ENCODE peak calls at places on chromosomes 16 and 17, in six cellular contexts. One of them, this sample, is unnamed.

GRCh38 chr17:34703533-34703932 is 124.2 kb downstream of the TMEM132E start:
- DNase-seq in GM12878: no peak
- DNase-seq in H1: peak
- DNase-seq in K562: peak
- DNase-seq in sigmoid colon: no peak
- DNase-seq in GM12892: no peak
- DNase-seq in this sample: no peak

GRCh38 chr16:79158337-79158736 is 442.2 kb downstream of the MAF start:
- DNase-seq in GM12878: no peak
- DNase-seq in H1: no peak
- DNase-seq in K562: no peak
- DNase-seq in sigmoid colon: no peak
- DNase-seq in GM12892: no peak
- DNase-seq in this sample: no peak

GRCh38 chr17:10117085-10117484 is 81.3 kb downstream of the GAS7 start:
- DNase-seq in K562: no peak
- DNase-seq in GM12892: no peak
- DNase-seq in H1: no peak
- DNase-seq in GM12878: no peak
- DNase-seq in sigmoid colon: no peak
- DNase-seq in this sample: no peak

GRCh38 chr17:41434313-41434895 is 6.4 kb downstream of the KRT38 start:
- DNase-seq in GM12892: no peak
- DNase-seq in K562: no peak
- DNase-seq in sigmoid colon: no peak
- DNase-seq in GM12878: no peak
- DNase-seq in H1: no peak
- DNase-seq in this sample: no peak

GRCh38 chr17:34758747-34759146 is 179.4 kb downstream of the TMEM132E start:
- DNase-seq in GM12878: no peak
- DNase-seq in K562: no peak
- DNase-seq in GM12892: no peak
- DNase-seq in sigmoid colon: peak
- DNase-seq in H1: no peak
- DNase-seq in this sample: no peak

GRCh38 chr17:55432358-55433028 is 10.9 kb upstream of the MMD start:
- DNase-seq in K562: no peak
- DNase-seq in GM12878: no peak
- DNase-seq in sigmoid colon: no peak
- DNase-seq in GM12892: no peak
- DNase-seq in H1: no peak
- DNase-seq in this sample: no peak

GRCh38 chr17:37261286-37261685 is 114.5 kb upstream of the C17orf78 start:
- DNase-seq in K562: no peak
- DNase-seq in H1: no peak
- DNase-seq in GM12892: no peak
- DNase-seq in GM12878: no peak
- DNase-seq in sigmoid colon: no peak
- DNase-seq in this sample: no peak

GRCh38 chr16:81623365-81624102 is 155.6 kb upstream of the PLCG2 start:
- DNase-seq in sigmoid colon: no peak
- DNase-seq in GM12878: peak
- DNase-seq in K562: peak
- DNase-seq in H1: no peak
- DNase-seq in GM12892: no peak
- DNase-seq in this sample: no peak

GRCh38 chr17:79461041-79461440 is 149.8 kb downstream of the RBFOX3 start:
- DNase-seq in H1: no peak
- DNase-seq in GM12892: no peak
- DNase-seq in K562: no peak
- DNase-seq in sigmoid colon: no peak
- DNase-seq in GM12878: no peak
- DNase-seq in this sample: no peak

GRCh38 chr17:41538565-41538991 is 10.5 kb upstream of the KRT19 start:
- DNase-seq in K562: no peak
- DNase-seq in GM12878: no peak
- DNase-seq in GM12892: no peak
- DNase-seq in sigmoid colon: no peak
- DNase-seq in H1: no peak
- DNase-seq in this sample: no peak

GRCh38 chr17:44501866-44502265 is 1.3 kb downstream of the GPATCH8 start:
- DNase-seq in K562: peak
- DNase-seq in sigmoid colon: no peak
- DNase-seq in GM12878: no peak
- DNase-seq in H1: no peak
- DNase-seq in GM12892: no peak
- DNase-seq in this sample: no peak

GRCh38 chr17:74903034-74903433 is 9.6 kb upstream of the FADS6 start:
- DNase-seq in K562: no peak
- DNase-seq in GM12878: no peak
- DNase-seq in H1: no peak
- DNase-seq in GM12892: no peak
- DNase-seq in sigmoid colon: no peak
- DNase-seq in this sample: no peak

GRCh38 chr17:21171309-21171922 is 42.5 kb downstream of the TMEM11 start:
- DNase-seq in GM12892: peak
- DNase-seq in sigmoid colon: no peak
- DNase-seq in GM12878: peak
- DNase-seq in K562: no peak
- DNase-seq in H1: no peak
- DNase-seq in this sample: peak

GRCh38 chr17:43701318-43701743 is 39.6 kb upstream of the MEOX1 start:
- DNase-seq in sigmoid colon: no peak
- DNase-seq in GM12892: no peak
- DNase-seq in H1: no peak
- DNase-seq in GM12878: peak
- DNase-seq in K562: no peak
- DNase-seq in this sample: peak

GRCh38 chr17:8059131-8059530 is 20.3 kb downstream of the ALOX15B start:
- DNase-seq in GM12892: no peak
- DNase-seq in H1: no peak
- DNase-seq in GM12878: no peak
- DNase-seq in sigmoid colon: peak
- DNase-seq in K562: no peak
- DNase-seq in this sample: no peak

GRCh38 chr17:45355087-45355486 is 38.3 kb upstream of the MAP3K14 start:
- DNase-seq in H1: no peak
- DNase-seq in K562: no peak
- DNase-seq in GM12892: no peak
- DNase-seq in GM12878: no peak
- DNase-seq in sigmoid colon: peak
- DNase-seq in this sample: no peak

GRCh38 chr17:36850794-36851193 is 86.5 kb upstream of the LHX1 start:
- DNase-seq in sigmoid colon: no peak
- DNase-seq in GM12878: no peak
- DNase-seq in GM12892: no peak
- DNase-seq in H1: no peak
- DNase-seq in K562: peak
- DNase-seq in this sample: no peak

GRCh38 chr17:55402374-55402773 is 19.3 kb downstream of the MMD start:
- DNase-seq in H1: no peak
- DNase-seq in K562: no peak
- DNase-seq in sigmoid colon: no peak
- DNase-seq in GM12892: no peak
- DNase-seq in GM12878: no peak
- DNase-seq in this sample: no peak

GRCh38 chr17:1055751-1056645 is 59.1 kb downstream of the TIMM22 start:
- DNase-seq in GM12878: no peak
- DNase-seq in GM12892: peak
- DNase-seq in K562: peak
- DNase-seq in sigmoid colon: peak
- DNase-seq in H1: peak
- DNase-seq in this sample: peak

GRCh38 chr16:51763072-51763658 is 612.1 kb upstream of the SALL1 start:
- DNase-seq in GM12878: no peak
- DNase-seq in H1: no peak
- DNase-seq in sigmoid colon: no peak
- DNase-seq in GM12892: no peak
- DNase-seq in K562: no peak
- DNase-seq in this sample: no peak

GRCh38 chr16:85902366-85903155 is 3.6 kb downstream of the IRF8 start:
- DNase-seq in K562: no peak
- DNase-seq in H1: no peak
- DNase-seq in GM12878: peak
- DNase-seq in sigmoid colon: no peak
- DNase-seq in GM12892: peak
- DNase-seq in this sample: peak

GRCh38 chr16:87318158-87318644 is 1.0 kb upstream of the C16orf95 start:
- DNase-seq in K562: peak
- DNase-seq in GM12878: no peak
- DNase-seq in H1: no peak
- DNase-seq in GM12892: no peak
- DNase-seq in sigmoid colon: no peak
- DNase-seq in this sample: no peak

GRCh38 chr16:17538942-17539341 is 68.2 kb upstream of the XYLT1 start:
- DNase-seq in GM12892: no peak
- DNase-seq in GM12878: no peak
- DNase-seq in sigmoid colon: no peak
- DNase-seq in H1: no peak
- DNase-seq in K562: no peak
- DNase-seq in this sample: no peak

GRCh38 chr17:43040655-43041054 is 15.6 kb downstream of the RND2 start:
- DNase-seq in sigmoid colon: no peak
- DNase-seq in GM12878: no peak
- DNase-seq in GM12892: no peak
- DNase-seq in H1: no peak
- DNase-seq in K562: no peak
- DNase-seq in this sample: no peak

GRCh38 chr16:72400257-72401078 is 228.5 kb upstream of the PMFBP1 start:
- DNase-seq in K562: peak
- DNase-seq in GM12878: peak
- DNase-seq in GM12892: peak
- DNase-seq in H1: peak
- DNase-seq in sigmoid colon: no peak
- DNase-seq in this sample: peak

GRCh38 chr17:78979780-78980623 is at the start of gene LGALS3BP:
- DNase-seq in K562: no peak
- DNase-seq in GM12892: no peak
- DNase-seq in H1: peak
- DNase-seq in GM12878: no peak
- DNase-seq in sigmoid colon: peak
- DNase-seq in this sample: no peak

GRCh38 chr17:38709864-38710602 is 5.0 kb downstream of the MLLT6 start:
- DNase-seq in K562: no peak
- DNase-seq in GM12892: peak
- DNase-seq in H1: no peak
- DNase-seq in GM12878: no peak
- DNase-seq in sigmoid colon: no peak
- DNase-seq in this sample: no peak
- TF ChIP-seq POLR2A in K562: no peak
- TF ChIP-seq POLR2A in GM12892: no peak
- TF ChIP-seq POLR2A in H1: no peak
- TF ChIP-seq POLR2A in GM12878: no peak
- TF ChIP-seq POLR2A in sigmoid colon: no peak
- TF ChIP-seq POLR2A in this sample: no peak

DNA sequence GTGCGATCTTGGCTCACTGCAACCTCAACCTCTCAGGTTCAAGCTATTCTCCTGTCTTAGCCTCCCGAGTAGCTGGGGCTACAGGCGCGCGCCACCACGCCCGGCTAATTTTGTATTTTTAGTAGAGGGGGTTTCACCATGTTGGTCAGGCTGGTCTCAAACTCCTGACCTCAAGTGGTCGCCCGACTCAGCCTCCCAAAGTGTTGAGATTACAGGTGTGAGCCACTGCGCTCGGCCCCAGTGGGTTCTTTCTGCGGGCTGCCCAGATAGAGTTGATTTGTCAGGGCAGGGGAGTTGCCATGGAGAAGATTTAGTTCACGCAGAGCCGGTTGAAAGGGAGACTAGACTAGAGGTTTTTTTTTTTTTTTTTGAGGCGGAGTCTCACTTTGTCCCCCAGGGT is 1.7 kb downstream of the TBCD start:
- DNase-seq in H1: no peak
- DNase-seq in GM12892: no peak
- DNase-seq in K562: no peak
- DNase-seq in sigmoid colon: no peak
- DNase-seq in GM12878: no peak
- DNase-seq in this sample: no peak
- TF ChIP-seq POLR2AphosphoS5 in H1: no peak
- TF ChIP-seq POLR2AphosphoS5 in GM12892: no peak
- TF ChIP-seq POLR2AphosphoS5 in K562: no peak
- TF ChIP-seq POLR2AphosphoS5 in sigmoid colon: no peak
- TF ChIP-seq POLR2AphosphoS5 in GM12878: no peak
- TF ChIP-seq POLR2AphosphoS5 in this sample: no peak

GRCh38 chr16:31873556-31874353 is at the start of gene ZNF267:
- DNase-seq in sigmoid colon: peak
- DNase-seq in K562: peak
- DNase-seq in GM12892: peak
- DNase-seq in GM12878: peak
- DNase-seq in H1: peak
- DNase-seq in this sample: peak
- TF ChIP-seq POLR2A in sigmoid colon: peak
- TF ChIP-seq POLR2A in K562: peak
- TF ChIP-seq POLR2A in GM12892: peak
- TF ChIP-seq POLR2A in GM12878: peak
- TF ChIP-seq POLR2A in H1: peak
- TF ChIP-seq POLR2A in this sample: peak

GRCh38 chr17:40358323-40359038 is 6.1 kb downstream of the GJD3 start:
- DNase-seq in sigmoid colon: peak
- DNase-seq in K562: peak
- DNase-seq in GM12892: peak
- DNase-seq in H1: peak
- DNase-seq in GM12878: no peak
- DNase-seq in this sample: peak
- TF ChIP-seq POLR2AphosphoS5 in sigmoid colon: no peak
- TF ChIP-seq POLR2AphosphoS5 in K562: no peak
- TF ChIP-seq POLR2AphosphoS5 in GM12892: no peak
- TF ChIP-seq POLR2AphosphoS5 in H1: no peak
- TF ChIP-seq POLR2AphosphoS5 in GM12878: no peak
- TF ChIP-seq POLR2AphosphoS5 in this sample: no peak

DNA sequence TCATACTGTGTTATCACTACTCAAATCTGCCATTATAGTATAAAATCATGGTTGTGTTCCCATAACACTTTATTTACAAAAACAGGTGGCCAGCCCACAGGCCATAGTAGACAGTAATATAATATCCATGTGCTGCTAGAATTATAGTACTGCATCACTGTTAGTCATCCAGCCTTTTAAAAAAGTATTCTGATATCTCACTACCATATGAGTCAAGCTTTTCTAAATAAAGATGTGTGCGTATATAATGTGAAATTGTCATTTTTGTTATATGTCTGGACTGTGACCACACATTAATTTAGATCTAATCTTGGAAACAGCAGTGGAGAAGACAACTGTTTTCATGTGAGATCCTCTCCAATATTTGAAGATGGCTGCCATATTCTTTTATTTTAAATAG is 1049.1 kb upstream of the GOT2 start:
- DNase-seq in K562: no peak
- DNase-seq in GM12892: no peak
- DNase-seq in H1: no peak
- DNase-seq in GM12878: no peak
- DNase-seq in sigmoid colon: no peak
- DNase-seq in this sample: no peak
- TF ChIP-seq POLR2A in K562: no peak
- TF ChIP-seq POLR2A in GM12892: no peak
- TF ChIP-seq POLR2A in H1: no peak
- TF ChIP-seq POLR2A in GM12878: no peak
- TF ChIP-seq POLR2A in sigmoid colon: no peak
- TF ChIP-seq POLR2A in this sample: no peak

This sample was measured in GM12891.